ENCODE peak calls at places on chromosomes 13 and 19, in seven cellular contexts. Y is kidney epithelial cell, P is heart right ventricle, H is cardiac fibroblast, W is AG04450, F is Peyer's patch, V is left ventricle myocardium inferior. U is an unnamed sample.

GRCh38 chr19:51594774-51595109 is 23.7 kb downstream of the ZNF175 start:
- DNase-seq in V (no peak), Y (no peak), H (no peak), W (no peak), P (no peak), F (no peak), U (no peak)

GRCh38 chr13:98456423-98456845 is 120.5 kb downstream of the STK24 start:
- DNase-seq in W (no peak), F (no peak), V (no peak), H (no peak), Y (no peak), P (no peak), U (no peak)

GRCh38 chr19:2690856-2691255 is 11.6 kb downstream of the GNG7 start:
- DNase-seq in H (no peak), V (no peak), W (no peak), F (no peak), Y (no peak), P (no peak), U (no peak)

GRCh38 chr19:12939292-12939606 is 840 bp downstream of the CALR start:
- DNase-seq in V (no peak), H (peak; percentile 56), F (peak; percentile 43), Y (no peak), P (no peak), W (no peak), U (peak; percentile 57)

GRCh38 chr13:23321534-23322241 is 111.8 kb downstream of the SACS start:
- DNase-seq in H (peak; percentile 84), Y (peak; percentile 91), W (peak; percentile 67), V (peak; percentile 38), P (peak; percentile 31), F (no peak), U (peak; percentile 98)

GRCh38 chr13:46207828-46208227 is 3.9 kb upstream of the LRRC63 start:
- DNase-seq in V (no peak), F (no peak), P (no peak), W (no peak), Y (no peak), H (no peak), U (no peak)

GRCh38 chr13:75635621-75636338 is at the start of gene LMO7:
- DNase-seq in P (peak; percentile 37), H (peak; percentile 55), W (no peak), V (peak; percentile 50), F (peak; percentile 60), Y (no peak), U (no peak)

GRCh38 chr13:112486386-112487126 is 101.4 kb downstream of the TUBGCP3 start:
- DNase-seq in V (no peak), W (no peak), P (no peak), Y (no peak), F (no peak), H (no peak), U (no peak)

GRCh38 chr19:369256-369655 is 24.7 kb upstream of the MIER2 start:
- DNase-seq in F (no peak), V (no peak), Y (no peak), W (no peak), P (no peak), H (no peak), U (no peak)

GRCh38 chr13:42650470-42650869 is 76.5 kb downstream of the TNFSF11 start:
- DNase-seq in Y (no peak), P (no peak), H (peak; percentile 25), F (no peak), W (no peak), V (no peak), U (no peak)

GRCh38 chr13:112722433-112723250 is 32.8 kb downstream of the ATP11A start:
- DNase-seq in W (peak; percentile 90), P (peak; percentile 75), F (no peak), Y (peak; percentile 41), V (peak; percentile 55), H (peak; percentile 95), U (peak; percentile 76)

GRCh38 chr19:13861392-13861713 is 15.6 kb upstream of the NANOS3 start:
- DNase-seq in P (no peak), W (no peak), V (no peak), Y (no peak), H (no peak), F (no peak), U (no peak)

GRCh38 chr13:51645154-51645650 is 60.9 kb downstream of the WDFY2 start:
- DNase-seq in H (peak; percentile 93), W (no peak), F (no peak), P (no peak), Y (no peak), V (no peak), U (peak; percentile 87)

GRCh38 chr13:33876716-33877394 is 58.9 kb downstream of the RFC3 start:
- DNase-seq in P (no peak), Y (no peak), V (no peak), H (no peak), W (no peak), F (no peak), U (no peak)

GRCh38 chr13:42720116-42720857 is 61.1 kb upstream of the FAM216B start:
- DNase-seq in P (no peak), F (no peak), V (no peak), W (peak; percentile 91), H (peak; percentile 99), Y (peak; percentile 38), U (peak; percentile 98)

GRCh38 chr19:43936219-43936618 is 1.1 kb upstream of the ZNF45 start:
- DNase-seq in P (no peak), Y (no peak), H (no peak), V (no peak), W (no peak), F (no peak), U (no peak)

GRCh38 chr13:79802389-79803140 is 321.6 kb downstream of the NDFIP2 start:
- DNase-seq in H (no peak), W (no peak), F (no peak), V (no peak), Y (no peak), P (no peak), U (no peak)

GRCh38 chr13:110503037-110503901 is 58.3 kb downstream of the RAB20 start:
- DNase-seq in F (no peak), V (no peak), P (no peak), W (no peak), H (no peak), Y (no peak), U (peak; percentile 90)

GRCh38 chr13:110497003-110497402 is 64.5 kb downstream of the RAB20 start:
- DNase-seq in V (no peak), P (no peak), F (no peak), W (no peak), H (no peak), Y (no peak), U (no peak)

DNA sequence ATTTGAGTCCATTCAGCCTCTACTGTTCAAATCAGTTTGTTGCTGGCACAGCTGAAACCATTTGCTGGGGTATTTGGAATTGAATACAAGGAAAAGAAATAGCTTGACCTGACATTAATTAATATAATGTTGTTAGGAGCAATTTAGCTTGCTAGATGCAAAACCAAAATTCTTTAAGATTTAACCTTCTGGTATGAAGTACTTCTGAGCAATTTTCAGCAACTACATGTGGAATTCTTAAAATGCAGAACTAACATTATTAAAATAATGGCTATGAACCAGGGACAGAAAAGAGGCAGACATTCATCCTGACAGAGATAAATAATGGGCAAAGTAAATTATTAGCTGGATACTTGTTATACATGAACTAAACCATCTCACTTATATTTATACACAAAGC is 160.0 kb upstream of the MIR17HG start:
- DNase-seq in H (no peak), Y (no peak), F (no peak), W (no peak), V (no peak), P (no peak), U (no peak)
- H3K4me3 ChIP-seq in H (no peak overlapping the region), Y (no peak overlapping the region), F (no peak overlapping the region), W (no peak overlapping the region), V (no peak overlapping the region), P (no peak overlapping the region), U (no peak overlapping the region)

DNA sequence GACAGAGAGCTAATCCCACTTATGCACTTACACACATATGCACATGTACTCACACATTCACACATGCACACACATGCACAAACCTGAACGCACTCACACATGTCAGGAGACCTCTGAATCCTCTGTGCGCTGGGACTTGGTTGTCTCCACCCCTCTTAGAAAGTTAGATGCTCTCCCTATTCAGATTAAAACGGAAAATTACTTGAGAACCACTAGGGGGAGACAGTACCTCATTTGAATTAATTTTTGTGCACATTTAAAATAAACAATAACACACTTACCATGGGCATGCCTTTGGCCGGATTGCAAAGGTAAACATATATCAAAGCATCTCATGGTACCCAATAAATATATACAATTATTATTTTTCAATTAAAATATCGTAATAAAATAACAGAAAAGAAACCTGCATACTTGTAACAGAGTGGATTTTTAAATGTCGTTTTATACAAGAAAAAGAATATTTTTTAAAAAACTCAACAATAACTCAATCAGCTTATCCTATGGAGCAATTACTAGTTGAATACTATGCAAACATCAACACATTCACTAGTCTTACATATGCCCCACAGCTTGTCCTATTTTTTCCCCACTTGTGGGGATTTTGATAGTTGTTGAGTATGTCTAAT is 9.5 kb upstream of the LILRB4 start:
- DNase-seq in W (no peak), P (no peak), F (no peak), H (peak; percentile 42), V (no peak), Y (no peak), U (no peak)
- TF ChIP-seq CTCF in W (peak; percentile 24), P (peak; percentile 65), F (no peak), H (peak; percentile 39), V (peak; percentile 60), Y (peak; percentile 36), U (peak; percentile 37)

DNA sequence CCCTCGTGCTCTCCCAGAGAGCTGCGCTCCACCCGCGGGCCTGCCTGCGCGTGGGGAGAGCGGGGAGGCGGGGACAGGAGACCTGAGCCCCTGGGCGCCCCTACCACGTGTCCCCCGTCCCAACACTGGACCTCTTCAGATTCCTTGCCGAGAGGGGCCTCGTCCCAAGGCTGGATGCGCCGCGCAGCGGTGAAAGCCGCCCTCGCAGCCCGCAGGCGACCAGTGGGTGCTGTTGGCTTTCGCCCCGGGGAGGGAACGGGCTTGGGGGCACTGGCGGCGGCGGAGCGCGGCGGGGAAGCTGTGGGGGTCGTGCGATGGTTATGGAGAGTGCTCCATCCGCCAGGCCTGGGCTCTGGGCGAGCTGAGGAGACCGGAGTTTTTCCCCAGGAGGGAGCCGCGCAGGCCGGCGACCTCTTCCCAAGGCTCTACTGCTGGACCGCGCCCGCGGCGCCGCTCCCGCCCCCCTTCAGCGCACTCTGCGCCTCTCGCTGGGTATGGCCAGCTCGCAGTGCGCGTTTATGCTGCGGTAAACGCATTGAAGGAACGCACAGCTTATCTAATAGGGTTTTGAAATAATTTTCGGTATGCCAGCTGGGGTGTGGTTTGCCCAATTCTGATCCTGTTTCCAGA is 17.2 kb upstream of the RNF17 start:
- DNase-seq in Y (no peak), H (no peak), V (no peak), W (no peak), P (no peak), F (no peak), U (no peak)
- H3K4me3 ChIP-seq in Y (no peak overlapping the region), H (peak overlapping the region; percentile 2), V (peak overlapping the region; percentile 60), W (no peak overlapping the region), P (no peak overlapping the region), F (peak overlapping the region; percentile 39), U (peak overlapping the region; percentile 37)

GRCh38 chr13:70098669-70099068 is 9.0 kb upstream of the ATXN8OS start:
- DNase-seq in Y (no peak), W (no peak), P (no peak), V (no peak), H (no peak), F (no peak), U (no peak)
- TF ChIP-seq CTCF in Y (peak; percentile 50), W (no peak), P (peak; percentile 45), V (peak; percentile 45), H (peak; percentile 13), F (no peak), U (peak; percentile 24)

GRCh38 chr19:47019431-47020041 is at the start of gene NPAS1:
- DNase-seq in H (no peak), F (no peak), V (no peak), W (no peak), P (no peak), Y (no peak), U (no peak)
- H3K4me3 ChIP-seq in H (peak within 1 kb of the TSS; percentile 40), F (peak within 1 kb of the TSS; percentile 27), V (peak within 1 kb of the TSS; percentile 60), W (peak within 1 kb of the TSS; percentile 27), P (no peak within 1 kb of the TSS), Y (no peak within 1 kb of the TSS), U (peak within 1 kb of the TSS; percentile 17)